ENCODE peak calls at places on chromosomes 11 and 22, in eight cellular contexts. V is heart right ventricle, J is AG04450, Y is tibial nerve, A is tibial artery, G is pancreas, M is psoas muscle, D is HCT116. E is an unnamed sample.

GRCh38 chr11:27214713-27215112 is 148.3 kb downstream of the CCDC34 start:
- DNase-seq in D (no peak), G (no peak), Y (no peak), M (no peak), A (no peak), J (no peak), V (no peak), E (no peak)

GRCh38 chr11:78044706-78045105 is 19.0 kb upstream of the THRSP start:
- DNase-seq in Y (no peak), J (no peak), A (no peak), M (no peak), V (no peak), D (no peak), G (peak), E (no peak)

GRCh38 chr11:45157247-45158209 is 11.1 kb downstream of the PRDM11 start:
- DNase-seq in Y (no peak), A (no peak), J (no peak), M (no peak), D (no peak), G (no peak), V (no peak), E (no peak)

GRCh38 chr22:21624120-21624879 is 5.5 kb downstream of the YDJC start:
- DNase-seq in A (no peak), J (no peak), G (no peak), M (peak), V (no peak), Y (no peak), D (no peak), E (peak)

GRCh38 chr22:27545071-27545470 is 256.5 kb downstream of the MN1 start:
- DNase-seq in J (no peak), Y (no peak), V (no peak), G (no peak), A (no peak), D (no peak), M (no peak), E (no peak)

GRCh38 chr11:111562692-111563389 is 22.3 kb downstream of the LAYN start:
- DNase-seq in Y (no peak), D (no peak), V (no peak), G (no peak), M (no peak), A (no peak), J (no peak), E (no peak)

GRCh38 chr11:94815705-94816344 is 47.7 kb downstream of the AMOTL1 start:
- DNase-seq in V (no peak), J (no peak), A (no peak), D (peak), Y (no peak), M (no peak), G (no peak), E (no peak)

GRCh38 chr11:96211433-96211832 is 131.6 kb downstream of the MAML2 start:
- DNase-seq in D (no peak), J (no peak), A (no peak), G (no peak), M (no peak), V (no peak), Y (no peak), E (no peak)

GRCh38 chr11:129992161-129992944 is 10.3 kb downstream of the PRDM10 start:
- DNase-seq in A (no peak), D (peak), G (peak), M (no peak), Y (no peak), V (no peak), J (no peak), E (no peak)

GRCh38 chr11:105738972-105739574 is 129.2 kb downstream of the GRIA4 start:
- DNase-seq in G (no peak), M (no peak), J (no peak), V (no peak), A (no peak), D (no peak), Y (no peak), E (no peak)

GRCh38 chr22:49997932-49998717 is 14.4 kb downstream of the IL17REL start:
- DNase-seq in A (no peak), M (no peak), Y (no peak), G (peak), J (no peak), V (no peak), D (no peak), E (no peak)

GRCh38 chr11:85672111-85672875 is 7.4 kb upstream of the CREBZF start:
- DNase-seq in D (no peak), Y (no peak), J (no peak), M (no peak), V (no peak), A (no peak), G (no peak), E (no peak)

GRCh38 chr11:114400222-114400973 is at the start of the genes C11orf71 and RBM7:
- DNase-seq in G (peak), V (peak), Y (peak), A (peak), D (peak), M (peak), J (peak), E (peak)

GRCh38 chr11:107591446-107592236 is 694 bp downstream of the ELMOD1 start:
- DNase-seq in V (no peak), M (no peak), J (no peak), A (no peak), Y (no peak), G (peak), D (no peak), E (no peak)

GRCh38 chr22:26444777-26445176 is 15.7 kb downstream of the ASPHD2 start:
- DNase-seq in Y (no peak), D (no peak), V (no peak), J (no peak), G (no peak), A (no peak), M (no peak), E (no peak)

GRCh38 chr22:32721328-32722180 is 80.0 kb upstream of the TIMP3 start:
- DNase-seq in J (no peak), M (no peak), A (no peak), D (no peak), G (no peak), Y (no peak), V (no peak), E (no peak)

GRCh38 chr11:74255741-74256369 is 55.6 kb downstream of the P4HA3 start:
- DNase-seq in J (no peak), G (no peak), D (peak), Y (peak), V (peak), A (peak), M (peak), E (no peak)

GRCh38 chr11:612201-612960 is 3.4 kb downstream of the IRF7 start:
- DNase-seq in D (peak), M (peak), Y (no peak), G (peak), A (no peak), V (no peak), J (no peak), E (no peak)

GRCh38 chr11:129695543-129696308 is 119.9 kb upstream of the TMEM45B start:
- DNase-seq in M (peak), D (peak), J (no peak), Y (no peak), A (no peak), V (peak), G (peak), E (peak)

GRCh38 chr11:69014936-69015549 is 2.0 kb upstream of the MRGPRF start:
- DNase-seq in V (no peak), Y (no peak), A (no peak), J (no peak), D (no peak), G (no peak), M (no peak), E (no peak)

GRCh38 chr11:117734596-117734995 is 62.4 kb downstream of the DSCAML1 start:
- DNase-seq in M (no peak), D (no peak), V (no peak), J (no peak), Y (no peak), G (no peak), A (no peak), E (no peak)

GRCh38 chr11:1017269-1018005 is 19.1 kb downstream of the MUC6 start:
- DNase-seq in Y (peak), A (peak), V (no peak), M (no peak), J (no peak), D (no peak), G (peak), E (no peak)

GRCh38 chr11:93921695-93922468 is 71.5 kb upstream of the VSTM5 start:
- DNase-seq in M (no peak), D (peak), J (peak), A (no peak), G (no peak), Y (no peak), V (peak), E (no peak)

GRCh38 chr11:17343907-17344306 is 7.7 kb upstream of the NCR3LG1 start:
- DNase-seq in V (no peak), J (no peak), M (no peak), Y (no peak), G (no peak), D (peak), A (no peak), E (no peak)

GRCh38 chr22:22749167-22749758 is 104.8 kb downstream of the GGTLC2 start:
- DNase-seq in G (no peak), V (no peak), D (no peak), J (no peak), M (no peak), A (no peak), Y (no peak), E (no peak)

GRCh38 chr22:22746963-22747933 is 102.8 kb downstream of the GGTLC2 start:
- DNase-seq in D (no peak), M (no peak), J (no peak), A (no peak), Y (no peak), G (no peak), V (no peak), E (no peak)

GRCh38 chr22:22748756-22749155 is 104.3 kb downstream of the GGTLC2 start:
- DNase-seq in G (no peak), J (no peak), D (no peak), V (no peak), M (no peak), A (no peak), Y (no peak), E (no peak)

GRCh38 chr22:22746061-22746962 is 101.9 kb downstream of the GGTLC2 start:
- DNase-seq in Y (no peak), A (no peak), J (no peak), M (no peak), D (no peak), G (no peak), V (no peak), E (no peak)

DNA sequence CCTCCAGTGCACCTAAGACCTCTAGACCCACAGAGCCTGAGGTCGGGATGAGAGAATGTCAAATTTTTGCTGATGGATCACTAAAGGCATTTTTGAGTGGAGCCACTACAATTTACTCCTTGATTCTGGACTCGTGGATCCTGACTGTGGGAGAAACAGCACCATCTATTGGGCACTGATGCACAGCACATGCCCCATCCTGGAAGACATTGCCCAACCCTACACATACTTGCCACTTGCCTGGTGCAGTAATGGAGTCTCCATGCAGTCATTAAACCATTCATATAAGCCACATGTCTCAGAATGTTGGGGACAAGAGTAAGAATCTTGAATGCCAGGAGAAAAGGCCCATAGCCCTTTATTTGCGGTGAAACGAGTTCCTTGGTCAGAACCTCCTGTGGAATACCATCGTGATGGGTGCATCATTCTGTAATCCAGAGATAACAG is 103.9 kb downstream of the GGTLC2 start:
- DNase-seq in V (peak), D (no peak), G (no peak), A (peak), Y (peak), J (peak), M (peak), E (no peak)
- TF ChIP-seq CTCF in V (peak), D (peak), G (peak), A (peak), Y (peak), J (peak), M (peak), E (peak)

GRCh38 chr11:101127348-101127698 is 2.3 kb downstream of the PGR start:
- DNase-seq in M (peak), A (peak), G (peak), V (peak), J (no peak), D (no peak), Y (no peak), E (peak)
- H3K4me3 ChIP-seq in M (peak), A (peak), G (peak), V (peak), J (peak), D (no peak), Y (peak), E (peak)

GRCh38 chr11:40816976-40817375 is 642.5 kb downstream of the LRRC4C start:
- DNase-seq in Y (no peak), V (no peak), J (no peak), A (no peak), D (no peak), G (no peak), M (no peak), E (no peak)
- H3K27ac ChIP-seq in Y (no peak), V (no peak), J (no peak), A (no peak), D (no peak), G (no peak), M (no peak), E (no peak)

GRCh38 chr22:35631597-35631996 is 14.5 kb upstream of the MB start:
- DNase-seq in Y (no peak), A (no peak), D (peak), J (no peak), M (no peak), G (no peak), V (no peak), E (no peak)
- TF ChIP-seq CTCF in Y (peak), A (no peak), D (peak), J (peak), M (peak), G (peak), V (peak), E (peak)

GRCh38 chr22:37562049-37562784 is 1.9 kb downstream of the CDC42EP1 start:
- DNase-seq in A (no peak), G (peak), V (no peak), Y (no peak), M (no peak), J (no peak), D (no peak), E (no peak)
- H3K4me3 ChIP-seq in A (peak), G (peak), V (peak), Y (peak), M (peak), J (peak), D (peak), E (peak)